ENCODE peak calls at places on chromosomes 12 and 14, in five cellular contexts. G is body of pancreas, P is H54, M is sigmoid colon, Q is transverse colon. Z is an unnamed sample.

GRCh38 chr14:64998455-64998931 is 11.8 kb downstream of the FNTB start:
- DNase-seq in G (no peak), Q (no peak), P (no peak), M (no peak), Z (peak)

GRCh38 chr14:64693766-64694165 is 10.5 kb upstream of the PLEKHG3 start:
- DNase-seq in M (no peak), Q (no peak), G (no peak), P (no peak), Z (no peak)

GRCh38 chr14:104512061-104512460 is 67.5 kb upstream of the C14orf180 start:
- DNase-seq in Q (no peak), G (no peak), M (no peak), P (no peak), Z (no peak)

GRCh38 chr14:44448816-44449411 is 58.2 kb downstream of the FSCB start:
- DNase-seq in M (no peak), Q (no peak), P (no peak), G (no peak), Z (peak)

GRCh38 chr12:87469295-87469694 is 559.9 kb downstream of the C12orf50 start:
- DNase-seq in P (no peak), M (no peak), G (no peak), Q (no peak), Z (no peak)

GRCh38 chr12:42648061-42648460 is 58.5 kb upstream of the PRICKLE1 start:
- DNase-seq in M (no peak), G (no peak), Q (no peak), P (no peak), Z (no peak)

GRCh38 chr14:38078393-38078792 is 129.3 kb upstream of the SSTR1 start:
- DNase-seq in Q (peak), M (no peak), P (no peak), G (peak), Z (no peak)

GRCh38 chr14:101061411-101062064 is 158.0 kb upstream of the RTL1 start:
- DNase-seq in M (peak), Q (no peak), G (no peak), P (no peak), Z (no peak)

GRCh38 chr12:127304751-127305725 is 961.9 kb upstream of the TMEM132C start:
- DNase-seq in M (no peak), G (no peak), P (no peak), Q (no peak), Z (no peak)

GRCh38 chr12:70110085-70110484 is 133.1 kb upstream of the CNOT2 start:
- DNase-seq in Q (no peak), P (no peak), M (no peak), G (no peak), Z (no peak)

GRCh38 chr14:87133073-87133815 is 859.7 kb downstream of the GALC start:
- DNase-seq in P (no peak), Q (no peak), G (no peak), M (no peak), Z (no peak)

GRCh38 chr12:89251326-89252237 is 100.7 kb downstream of the DUSP6 start:
- DNase-seq in G (no peak), Q (no peak), P (no peak), M (no peak), Z (peak)

GRCh38 chr14:54722791-54723432 is 156.0 kb downstream of the SAMD4A start:
- DNase-seq in Q (no peak), G (no peak), P (no peak), M (no peak), Z (peak)

GRCh38 chr14:100733152-100733850 is 6.6 kb downstream of the DLK1 start:
- DNase-seq in G (no peak), Q (no peak), M (peak), P (no peak), Z (no peak)

GRCh38 chr12:14885718-14886201 is at the start of gene MGP:
- DNase-seq in P (no peak), Q (peak), G (peak), M (peak), Z (no peak)

GRCh38 chr14:99780690-99781089 is 12.5 kb upstream of the EML1 start:
- DNase-seq in G (no peak), Q (no peak), P (no peak), M (no peak), Z (no peak)

GRCh38 chr14:65073605-65074201 is 28.6 kb downstream of the MAX start:
- DNase-seq in M (no peak), Q (peak), P (no peak), G (no peak), Z (no peak)

GRCh38 chr12:8081228-8081920 is 700 bp upstream of the NECAP1 start:
- DNase-seq in M (no peak), G (peak), P (no peak), Q (peak), Z (peak)

GRCh38 chr14:21093769-21094681 is 4.4 kb downstream of the ZNF219 start:
- DNase-seq in Q (no peak), M (no peak), G (no peak), P (no peak), Z (no peak)

GRCh38 chr14:86961106-86961716 is 1031.8 kb downstream of the GALC start:
- DNase-seq in G (peak), P (no peak), Q (no peak), M (no peak), Z (peak)

GRCh38 chr12:29238822-29239291 is 89.8 kb downstream of the FAR2 start:
- DNase-seq in P (no peak), M (no peak), Q (no peak), G (no peak), Z (no peak)

GRCh38 chr14:35553808-35554207 is 19.8 kb downstream of the INSM2 start:
- DNase-seq in G (no peak), P (no peak), Q (no peak), M (no peak), Z (no peak)

GRCh38 chr14:100680439-100681051 is 46.1 kb upstream of the DLK1 start:
- DNase-seq in G (no peak), M (no peak), Q (no peak), P (no peak), Z (peak)

GRCh38 chr12:53795927-53796326 is 44.1 kb upstream of the CISTR start:
- DNase-seq in M (no peak), G (no peak), P (no peak), Q (no peak), Z (no peak)

GRCh38 chr14:78595797-78596196 is 425.6 kb downstream of the NRXN3 start:
- DNase-seq in Q (no peak), P (no peak), G (no peak), M (no peak), Z (peak)

GRCh38 chr12:123061806-123062205 is 81.3 kb downstream of the ARL6IP4 start:
- DNase-seq in Q (no peak), P (no peak), M (no peak), G (no peak), Z (no peak)

GRCh38 chr14:95078841-95079240 is 78.5 kb downstream of the DICER1 start:
- DNase-seq in P (no peak), Q (no peak), M (no peak), G (no peak), Z (no peak)

GRCh38 chr14:42424501-42424900 is 817.8 kb downstream of the LRFN5 start:
- DNase-seq in G (no peak), M (no peak), Q (no peak), P (no peak), Z (no peak)

GRCh38 chr12:123037791-123038190 is 57.3 kb downstream of the ARL6IP4 start:
- DNase-seq in G (no peak), Q (no peak), P (no peak), M (no peak), Z (no peak)

GRCh38 chr12:22935090-22935489 is 310.1 kb downstream of the ETNK1 start:
- DNase-seq in M (no peak), P (no peak), G (no peak), Q (no peak), Z (no peak)

GRCh38 chr14:101033446-101034165 is 130.1 kb upstream of the RTL1 start:
- DNase-seq in M (peak), Q (no peak), P (no peak), G (no peak), Z (no peak)

DNA sequence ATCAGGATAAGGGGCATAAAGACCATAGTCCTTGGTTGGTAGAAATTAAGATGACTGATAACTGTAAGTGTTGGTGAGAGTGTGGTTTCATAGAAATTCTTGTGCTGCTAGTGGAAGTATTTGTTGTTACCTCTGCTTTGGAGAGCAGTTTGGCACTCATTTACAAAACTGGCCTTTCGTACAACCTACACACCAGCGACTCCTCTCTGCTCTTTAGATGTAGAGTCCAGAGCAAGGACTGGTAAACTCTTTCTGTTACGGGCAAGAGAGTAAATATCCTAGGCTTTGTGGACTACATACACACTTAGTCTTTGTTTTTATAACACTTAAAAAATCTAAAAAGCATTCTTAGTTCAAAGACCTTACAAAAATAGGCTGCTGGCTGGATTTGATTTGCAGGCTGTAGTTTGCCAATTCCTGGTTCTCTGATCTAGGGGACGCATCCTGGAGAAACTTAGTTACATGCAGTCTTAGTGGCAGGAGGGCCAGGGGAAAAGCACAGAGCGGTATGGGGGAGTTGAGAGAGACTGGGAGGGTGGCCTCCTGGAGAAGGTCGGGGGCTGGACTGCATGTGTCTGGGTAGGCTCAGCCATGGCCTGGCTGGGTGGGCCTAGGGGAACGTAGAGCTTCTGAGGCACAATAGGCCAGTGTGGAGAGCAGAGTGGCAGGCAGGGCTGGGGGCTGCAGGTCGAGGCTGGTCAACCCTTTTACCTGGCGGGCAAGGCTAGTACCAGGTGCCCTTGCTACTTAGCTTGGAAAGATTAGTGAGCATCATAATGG is 55.3 kb upstream of the AMN start:
- DNase-seq in G (no peak), M (no peak), Q (no peak), P (no peak), Z (no peak)
- TF ChIP-seq POLR2A in G (no peak), M (no peak), Q (no peak), P (no peak), Z (no peak)

GRCh38 chr12:31714406-31715271 is 14.2 kb downstream of the AMN1 start:
- DNase-seq in M (no peak), Q (no peak), P (no peak), G (no peak), Z (no peak)

GRCh38 chr12:31710021-31710818 is 18.6 kb downstream of the AMN1 start:
- DNase-seq in Q (no peak), M (no peak), P (no peak), G (no peak), Z (no peak)

GRCh38 chr12:31712877-31713276 is 15.9 kb downstream of the AMN1 start:
- DNase-seq in M (no peak), G (no peak), P (no peak), Q (no peak), Z (no peak)

DNA sequence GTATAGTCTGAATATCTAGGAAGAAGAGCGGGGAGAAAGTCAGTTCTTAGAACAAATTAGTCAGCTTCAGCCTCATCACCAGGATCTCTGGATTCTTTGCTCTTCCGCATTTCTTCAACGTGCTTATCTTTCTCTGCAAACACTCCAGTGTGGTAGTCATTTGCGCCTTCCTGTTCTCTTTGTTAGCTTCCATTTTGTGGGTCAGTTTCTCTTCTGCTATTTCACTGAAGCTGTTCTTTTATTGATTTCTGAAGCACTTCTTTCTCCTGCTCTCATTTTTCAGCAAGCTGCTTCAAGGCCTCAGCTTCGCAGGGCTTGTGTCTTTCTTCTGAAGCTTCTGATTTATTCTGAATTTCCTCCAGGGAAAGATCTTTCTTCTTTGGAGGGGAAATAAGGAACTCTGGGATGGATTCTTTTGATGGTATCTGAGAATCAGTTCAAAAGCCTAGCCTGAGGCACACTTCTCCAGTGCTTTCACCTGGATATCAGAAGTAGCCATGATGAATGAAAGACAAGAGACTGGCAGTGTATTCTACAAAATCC is 13.5 kb downstream of the AMN1 start:
- DNase-seq in M (no peak), G (no peak), Q (no peak), P (no peak), Z (peak)
- TF ChIP-seq POLR2A in M (no peak), G (no peak), Q (no peak), P (no peak), Z (peak)

GRCh38 chr12:124938606-124939427 is 24.4 kb upstream of the UBC start:
- DNase-seq in M (peak), G (peak), P (no peak), Q (peak), Z (no peak)

GRCh38 chr12:124940393-124941169 is 26.1 kb upstream of the UBC start:
- DNase-seq in P (peak), Q (peak), M (peak), G (peak), Z (no peak)

GRCh38 chr12:124939428-124940142 is 25.1 kb upstream of the UBC start:
- DNase-seq in M (peak), Q (peak), G (peak), P (no peak), Z (no peak)

GRCh38 chr12:124940143-124940392 is 25.6 kb upstream of the UBC start:
- DNase-seq in G (no peak), Q (no peak), P (peak), M (no peak), Z (no peak)

DNA sequence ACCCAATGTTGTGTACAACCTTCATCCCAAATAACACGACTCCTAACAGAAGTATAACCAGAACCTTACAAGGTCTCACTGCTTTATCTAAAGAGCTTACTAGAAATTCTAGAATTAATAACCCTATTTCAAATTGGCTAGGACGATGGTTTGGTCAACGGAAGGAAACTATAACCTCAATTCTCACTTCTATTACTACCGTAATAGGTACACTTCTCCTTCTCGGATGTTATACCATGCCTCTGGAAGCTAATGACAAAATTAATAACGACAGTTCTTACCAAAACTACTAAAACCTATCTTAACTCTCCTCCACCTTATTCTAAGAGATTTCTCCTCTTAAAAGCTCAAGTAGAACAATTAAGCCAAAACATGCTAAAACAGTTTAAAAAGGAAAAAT is 23.6 kb upstream of the UBC start:
- DNase-seq in P (no peak), G (no peak), Q (no peak), M (no peak), Z (no peak)
- TF ChIP-seq POLR2A in P (no peak), G (no peak), Q (no peak), M (no peak), Z (no peak)

DNA sequence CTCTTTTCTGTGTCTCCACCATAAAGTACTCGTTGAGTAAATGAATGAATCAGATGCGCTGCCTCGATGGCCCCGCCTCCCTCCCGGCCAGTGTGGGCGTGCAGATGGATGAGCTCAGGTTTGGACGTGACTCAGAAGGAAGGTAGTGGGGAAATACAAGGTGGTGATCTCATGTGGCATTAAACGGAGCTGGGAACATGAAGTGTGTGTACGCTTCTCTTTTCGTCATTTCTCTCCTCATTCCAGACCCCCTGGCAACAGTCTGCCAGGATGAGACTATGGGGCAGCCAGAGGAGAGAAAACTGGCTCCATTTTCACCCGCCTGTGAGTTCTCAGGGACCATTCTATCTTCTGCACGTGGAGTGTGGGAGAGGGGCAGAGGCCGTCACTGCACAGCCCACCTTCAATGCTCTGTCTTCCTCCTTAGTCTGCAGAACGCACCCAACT is 91.6 kb downstream of the TSPAN9 start:
- DNase-seq in M (no peak), P (peak), G (peak), Q (no peak), Z (no peak)
- TF ChIP-seq POLR2A in M (no peak), P (no peak), G (no peak), Q (no peak), Z (no peak)

GRCh38 chr12:107291018-107291417 is 197.7 kb upstream of the CRY1 start:
- DNase-seq in Q (no peak), P (no peak), M (no peak), G (no peak), Z (no peak)
- TF ChIP-seq POLR2A in Q (no peak), P (no peak), M (no peak), G (no peak), Z (no peak)

DNA sequence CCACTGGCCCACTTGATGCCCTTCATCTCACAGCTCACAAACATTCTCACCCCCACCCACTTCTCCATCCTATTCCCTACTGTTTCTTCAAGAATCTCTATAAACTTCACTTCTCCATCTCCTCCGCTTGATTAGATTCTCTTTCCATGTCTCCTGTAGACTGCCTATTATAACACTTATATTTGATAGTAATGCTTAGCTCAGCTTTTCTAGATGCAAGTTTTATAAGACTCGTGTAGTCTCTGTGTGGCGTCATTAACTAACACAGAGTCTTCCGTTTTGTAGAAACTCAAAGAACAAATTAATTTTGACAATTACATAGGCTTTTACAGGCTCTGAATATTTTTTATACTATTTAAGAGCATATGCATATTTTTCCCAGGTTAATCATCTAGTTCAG is 25.7 kb downstream of the KCNC2 start:
- DNase-seq in G (no peak), Q (no peak), M (no peak), P (no peak), Z (no peak)
- TF ChIP-seq POLR2A in G (no peak), Q (no peak), M (no peak), P (no peak), Z (no peak)

GRCh38 chr14:67240978-67241415 is 238 bp upstream of the PALS1 start:
- DNase-seq in M (peak), Q (peak), P (peak), G (peak), Z (peak)
- TF ChIP-seq POLR2A in M (peak), Q (peak), P (no peak), G (peak), Z (peak)

GRCh38 chr14:36619853-36620252 is 37.4 kb upstream of the NKX2-8 start:
- DNase-seq in P (no peak), Q (no peak), G (no peak), M (no peak), Z (no peak)

GRCh38 chr14:36625436-36625835 is 36.2 kb upstream of the PAX9 start:
- DNase-seq in M (no peak), Q (no peak), G (no peak), P (no peak), Z (no peak)

GRCh38 chr14:36626150-36626549 is 35.5 kb upstream of the PAX9 start:
- DNase-seq in G (no peak), Q (no peak), M (no peak), P (no peak), Z (no peak)

GRCh38 chr14:36627981-36628380 is 33.7 kb upstream of the PAX9 start:
- DNase-seq in P (no peak), Q (no peak), G (no peak), M (no peak), Z (no peak)

DNA sequence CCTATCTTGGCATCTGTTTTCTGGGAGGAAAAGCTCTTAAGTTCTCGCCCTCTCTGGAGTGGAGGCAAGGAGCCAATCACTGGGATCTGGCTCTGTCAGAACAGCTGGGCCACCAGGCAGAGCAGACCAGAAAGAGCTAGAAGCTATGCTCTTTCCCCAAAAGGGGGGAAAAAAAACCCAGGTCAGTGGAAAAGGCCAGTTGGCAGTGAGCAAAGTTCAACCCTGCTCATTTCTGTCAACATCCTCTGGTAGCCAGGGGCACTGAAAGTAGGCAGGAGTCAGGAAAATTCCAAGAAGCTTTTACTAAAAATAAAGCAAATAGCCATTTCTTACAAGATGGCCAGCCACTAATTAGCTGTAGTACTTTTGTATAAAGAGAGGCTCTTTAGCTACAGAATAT is 36.6 kb upstream of the PAX9 start:
- DNase-seq in M (no peak), G (no peak), P (no peak), Q (no peak), Z (no peak)
- TF ChIP-seq POLR2A in M (no peak), G (no peak), P (no peak), Q (no peak), Z (no peak)

GRCh38 chr12:113961921-113962710 is 4.0 kb downstream of the RBM19 start:
- DNase-seq in G (no peak), M (no peak), Q (no peak), P (peak), Z (peak)
- TF ChIP-seq POLR2A in G (no peak), M (no peak), Q (no peak), P (no peak), Z (no peak)